ENCODE peak calls at places on chromosomes 11 and 22, in eight cellular contexts. J is GDM1, U is fibroblast of pulmonary artery, Z is glomerular endothelial cell, B is HEK293T, G is upper lobe of right lung, M is WTC11, V is kidney. T is an unnamed sample.

GRCh38 chr22:32411388-32411787 is 659 bp downstream of the RTCB start:
- DNase-seq in J (no peak), U (peak), Z (no peak), B (peak), G (no peak), M (no peak), V (no peak), T (no peak)

GRCh38 chr11:28417601-28418323 is 309.6 kb downstream of the METTL15 start:
- DNase-seq in J (no peak), U (no peak), Z (no peak), B (no peak), G (no peak), M (no peak), V (no peak), T (no peak)

GRCh38 chr11:45666648-45667642 is 1.5 kb upstream of the CHST1 start:
- DNase-seq in J (no peak), U (no peak), Z (no peak), B (no peak), G (no peak), M (no peak), V (peak), T (no peak)

GRCh38 chr22:21942407-21942895 is 10.2 kb downstream of the PPM1F start:
- DNase-seq in J (peak), U (peak), Z (peak), B (no peak), G (peak), M (no peak), V (peak), T (peak)

GRCh38 chr11:1175461-1176223 is 17.9 kb downstream of the MUC5AC start:
- DNase-seq in J (no peak), U (no peak), Z (no peak), B (no peak), G (no peak), M (no peak), V (peak), T (no peak)

GRCh38 chr11:119589011-119589410 is 140.0 kb downstream of the NECTIN1 start:
- DNase-seq in J (no peak), U (no peak), Z (no peak), B (no peak), G (no peak), M (no peak), V (no peak), T (peak)

GRCh38 chr11:121053244-121053643 is 29.3 kb downstream of the TBCEL start:
- DNase-seq in J (no peak), U (no peak), Z (no peak), B (no peak), G (no peak), M (no peak), V (no peak), T (no peak)

GRCh38 chr11:128235958-128236357 is 351.4 kb downstream of the ETS1 start:
- DNase-seq in J (no peak), U (peak), Z (no peak), B (no peak), G (no peak), M (no peak), V (no peak), T (no peak)

GRCh38 chr22:43404673-43405385 is 7.0 kb upstream of the MPPED1 start:
- DNase-seq in J (no peak), U (no peak), Z (no peak), B (no peak), G (no peak), M (no peak), V (no peak), T (no peak)

GRCh38 chr22:20261848-20262581 is 6.1 kb downstream of the RTN4R start:
- DNase-seq in J (no peak), U (no peak), Z (no peak), B (no peak), G (no peak), M (no peak), V (no peak), T (no peak)

GRCh38 chr11:15843309-15843857 is 513.0 kb downstream of the SOX6 start:
- DNase-seq in J (no peak), U (peak), Z (no peak), B (no peak), G (no peak), M (no peak), V (no peak), T (peak)

T was measured in globus pallidus.